ENCODE peak calls at places on chromosomes 6 and 20, in four cellular contexts. R is GM12878, N is IMR-90, G is K562. S is an unnamed sample.

GRCh38 chr6:115982453-115982852 is 78.2 kb downstream of the FRK start:
- DNase-seq in N (no peak), R (no peak), G (no peak), S (no peak)

GRCh38 chr6:83984411-83984810 is 49.2 kb upstream of the MRAP2 start:
- DNase-seq in R (no peak), N (no peak), G (no peak), S (no peak)

GRCh38 chr6:92114797-92115196 is 1304.6 kb downstream of the EPHA7 start:
- DNase-seq in N (no peak), R (no peak), G (no peak), S (no peak)

GRCh38 chr20:5349448-5349847 is 32.7 kb upstream of the PROKR2 start:
- DNase-seq in N (peak), R (no peak), G (no peak), S (peak)

GRCh38 chr6:13615802-13616140 is 636 bp downstream of the NOL7 start:
- DNase-seq in G (peak), R (no peak), N (peak), S (no peak)

GRCh38 chr6:36323062-36323461 is 13.6 kb downstream of the BNIP5 start:
- DNase-seq in R (no peak), G (no peak), N (no peak), S (no peak)

GRCh38 chr6:89035252-89036106 is 45.1 kb upstream of the PNRC1 start:
- DNase-seq in G (peak), R (no peak), N (peak), S (peak)

GRCh38 chr20:18057106-18057993 is at the start of gene OVOL2:
- DNase-seq in G (peak), R (no peak), N (no peak), S (no peak)

GRCh38 chr6:49676671-49677281 is 36.6 kb downstream of the CRISP2 start:
- DNase-seq in G (no peak), R (no peak), N (peak), S (peak)

GRCh38 chr6:136550045-136550329 is 235 bp downstream of the MAP7 start:
- DNase-seq in N (no peak), R (no peak), G (peak), S (no peak)

GRCh38 chr6:137182654-137183073 is 9.2 kb upstream of the IL22RA2 start:
- DNase-seq in N (no peak), R (no peak), G (no peak), S (no peak)

GRCh38 chr20:32203556-32204484 is 3.7 kb downstream of the PLAGL2 start:
- DNase-seq in N (no peak), R (no peak), G (no peak), S (no peak)

GRCh38 chr20:63955281-63955845 is 853 bp downstream of the UCKL1 start:
- DNase-seq in N (no peak), R (no peak), G (peak), S (peak)

GRCh38 chr6:158793432-158793831 is 25.7 kb downstream of the EZR start:
- DNase-seq in N (peak), G (peak), R (no peak), S (peak)

GRCh38 chr6:123316733-123317323 is 319.9 kb downstream of the TRDN start:
- DNase-seq in G (peak), N (peak), R (no peak), S (peak)

GRCh38 chr6:132122176-132122575 is 171.0 kb upstream of the CCN2 start:
- DNase-seq in R (no peak), G (no peak), N (no peak), S (no peak)

GRCh38 chr20:19928379-19929360 is 88.5 kb upstream of the NAA20 start:
- DNase-seq in N (no peak), G (no peak), R (no peak), S (no peak)

GRCh38 chr6:81876977-81877376 is 124.5 kb upstream of the TENT5A start:
- DNase-seq in N (peak), G (no peak), R (no peak), S (no peak)

GRCh38 chr6:125544819-125545218 is 204.6 kb upstream of the HEY2 start:
- DNase-seq in G (no peak), N (no peak), R (no peak), S (no peak)

GRCh38 chr6:42404494-42404893 is 47.2 kb downstream of the TRERF1 start:
- DNase-seq in G (peak), R (no peak), N (peak), S (peak)

DNA sequence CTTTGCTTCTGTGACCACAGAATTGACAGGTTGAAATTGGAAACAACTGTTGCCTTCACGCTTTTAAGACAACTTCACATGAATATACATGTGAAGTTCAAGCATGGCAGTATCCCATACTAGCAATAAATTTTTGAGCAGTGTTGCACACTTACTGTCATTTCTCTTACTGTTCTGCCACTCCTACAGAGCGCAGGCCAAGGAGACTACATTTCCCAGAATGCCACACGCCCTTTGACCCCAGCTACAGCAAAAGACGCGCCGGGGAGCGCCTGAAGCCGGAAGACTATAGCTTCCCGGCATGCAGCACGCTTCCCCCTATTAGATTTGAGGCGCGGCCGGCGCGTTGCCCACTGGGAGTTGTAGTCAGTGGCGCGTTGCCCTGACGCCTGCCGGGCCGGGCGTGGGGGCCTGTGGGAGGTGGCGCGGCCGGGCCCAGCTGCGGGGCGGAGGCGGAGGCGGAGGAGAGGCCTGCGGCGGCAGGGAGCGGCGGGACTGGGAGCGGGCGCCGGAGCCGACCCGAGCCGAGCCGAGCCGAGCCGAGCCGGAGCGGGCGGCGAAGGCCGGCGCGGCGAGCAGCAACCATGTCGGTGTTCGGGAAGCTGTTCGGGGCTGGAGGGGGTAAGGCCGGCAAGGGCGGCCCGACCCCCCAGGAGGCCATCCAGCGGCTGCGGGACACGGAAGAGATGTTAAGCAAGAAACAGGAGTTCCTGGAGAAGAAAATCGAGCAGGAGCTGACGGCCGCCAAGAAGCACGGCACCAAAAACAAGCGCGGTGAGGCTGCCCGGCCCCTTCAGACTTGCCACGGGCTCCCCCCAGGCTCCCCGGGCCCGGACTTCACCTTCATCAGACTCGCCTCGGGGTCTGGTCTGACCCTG is at the start of gene CHMP4B:
- DNase-seq in N (peak), R (peak), G (peak), S (peak)
- H3K4me3 ChIP-seq in N (peak), R (peak), G (peak), S (peak)

GRCh38 chr6:109485536-109485935 is 2.5 kb upstream of the ZBTB24 start:
- DNase-seq in G (no peak), N (no peak), R (no peak), S (no peak)

GRCh38 chr6:109484161-109484560 is 1.1 kb upstream of the ZBTB24 start:
- DNase-seq in N (no peak), G (no peak), R (no peak), S (peak)

GRCh38 chr6:109486068-109486467 is 3.0 kb upstream of the ZBTB24 start:
- DNase-seq in R (no peak), G (no peak), N (no peak), S (no peak)

GRCh38 chr6:109482913-109483743 is at the start of gene ZBTB24:
- DNase-seq in N (peak), G (peak), R (peak), S (peak)

GRCh38 chr6:109483744-109484075 is 691 bp upstream of the ZBTB24 start:
- DNase-seq in G (no peak), R (no peak), N (no peak), S (peak)
- H3K27ac ChIP-seq in G (no peak), R (no peak), N (no peak), S (no peak)

GRCh38 chr20:8246153-8246552 is 114.1 kb downstream of the PLCB1 start:
- DNase-seq in G (no peak), R (no peak), N (no peak), S (no peak)

GRCh38 chr20:8242827-8243764 is 111.0 kb downstream of the PLCB1 start:
- DNase-seq in N (no peak), R (no peak), G (no peak), S (no peak)

GRCh38 chr20:8244637-8245036 is 112.6 kb downstream of the PLCB1 start:
- DNase-seq in N (peak), R (no peak), G (no peak), S (peak)

GRCh38 chr20:8248051-8248450 is 116.0 kb downstream of the PLCB1 start:
- DNase-seq in G (no peak), R (no peak), N (no peak), S (no peak)

GRCh38 chr20:8246701-8247100 is 114.6 kb downstream of the PLCB1 start:
- DNase-seq in G (no peak), R (no peak), N (no peak), S (no peak)
- TF ChIP-seq FOS in G (no peak), R (no peak), N (no peak), S (no peak)

GRCh38 chr20:39412091-39412490 is 449.9 kb downstream of the DHX35 start:
- DNase-seq in R (no peak), G (no peak), N (no peak), S (no peak)
- H3K4me3 ChIP-seq in R (no peak), G (no peak), N (no peak), S (no peak)

GRCh38 chr6:112501705-112502104 is 154.6 kb downstream of the RFPL4B start:
- DNase-seq in R (no peak), G (no peak), N (peak), S (peak)

GRCh38 chr6:112502348-112503130 is 155.4 kb downstream of the RFPL4B start:
- DNase-seq in N (peak), G (no peak), R (no peak), S (peak)

DNA sequence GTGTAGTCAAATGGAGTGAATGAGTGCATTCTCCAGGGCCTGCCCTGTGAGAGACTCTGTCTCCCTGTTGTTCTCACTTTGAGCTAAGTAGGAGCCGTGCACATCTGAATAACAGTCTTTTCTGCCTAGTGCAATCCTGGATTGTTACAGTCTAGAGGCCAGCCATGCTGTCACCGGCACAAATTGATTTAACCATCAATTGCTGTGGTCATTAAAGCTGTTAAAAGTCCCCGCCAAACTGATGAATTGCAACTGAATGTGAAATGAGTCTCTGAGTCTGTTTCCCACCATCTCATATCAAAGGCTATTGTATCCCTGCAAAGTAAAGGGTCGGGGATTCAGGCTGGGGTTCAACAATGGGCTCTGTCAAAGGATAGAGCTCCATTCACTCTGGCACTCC is 156.1 kb downstream of the RFPL4B start:
- DNase-seq in G (no peak), N (no peak), R (no peak), S (peak)
- H3K27ac ChIP-seq in G (no peak), N (no peak), R (no peak), S (no peak)

DNA sequence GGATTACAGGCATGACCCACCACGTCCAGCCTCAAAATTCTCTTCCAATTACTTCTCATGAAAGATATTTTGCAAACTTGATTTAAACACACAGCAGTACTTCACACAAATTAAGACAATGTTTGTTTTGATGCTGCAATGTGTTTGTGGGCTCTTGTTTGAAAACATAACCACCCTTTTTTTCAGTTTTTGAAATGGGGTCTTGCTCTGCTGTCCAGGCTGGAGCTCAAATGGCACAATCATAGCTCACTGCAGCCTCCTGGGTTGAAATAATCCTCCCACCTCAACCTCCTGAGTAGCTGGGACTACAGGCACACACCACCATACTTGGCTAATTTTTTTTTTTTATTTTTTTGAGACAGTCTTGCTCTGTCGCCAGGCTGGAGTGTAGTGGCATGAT is 31.0 kb downstream of the STAU1 start:
- DNase-seq in G (no peak), R (no peak), N (no peak), S (no peak)
- TF ChIP-seq FOS in G (no peak), R (no peak), N (no peak), S (no peak)

GRCh38 chr6:28737750-28738395 is 185.9 kb downstream of the TRIM27 start:
- DNase-seq in N (no peak), G (peak), R (no peak), S (no peak)
- H3K4me3 ChIP-seq in N (no peak), G (peak), R (no peak), S (no peak)

GRCh38 chr6:168599118-168599494 is 158.1 kb downstream of the SMOC2 start:
- DNase-seq in G (no peak), R (no peak), N (no peak), S (no peak)
- H3K27ac ChIP-seq in G (no peak), R (no peak), N (no peak), S (no peak)

DNA sequence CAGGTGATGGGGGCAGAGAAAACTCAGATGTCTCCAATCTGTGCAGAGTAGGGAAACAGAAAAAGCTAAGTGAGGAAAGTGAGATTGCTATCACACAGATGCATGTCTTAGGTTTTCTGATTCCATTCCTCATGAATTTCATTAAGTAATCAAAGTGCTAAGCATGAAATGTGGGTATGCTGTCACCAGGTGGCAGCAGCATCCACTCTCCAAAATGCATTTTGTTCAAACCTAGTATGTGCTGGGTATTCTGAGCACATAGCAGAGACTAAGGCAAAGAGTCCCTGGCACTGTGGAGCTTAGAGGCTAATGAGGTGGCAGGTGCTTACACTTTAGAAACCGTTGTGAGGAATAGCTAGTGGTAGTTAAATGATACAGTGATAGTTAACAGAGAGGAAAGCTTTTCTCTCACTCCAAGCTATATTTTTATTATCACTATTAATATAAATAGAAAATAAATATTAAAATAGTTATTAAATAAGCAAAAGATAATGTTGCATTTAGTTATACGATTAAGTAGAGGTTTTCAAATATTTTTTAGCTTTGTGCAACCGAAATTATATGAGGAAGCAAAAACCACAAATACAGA is 179.5 kb downstream of the CDH26 start:
- DNase-seq in G (peak), N (peak), R (no peak), S (no peak)
- TF ChIP-seq FOS in G (no peak), N (no peak), R (no peak), S (no peak)

GRCh38 chr6:108454356-108454755 is 106.4 kb upstream of the FOXO3 start:
- DNase-seq in G (no peak), N (no peak), R (no peak), S (peak)

GRCh38 chr6:108452725-108453195 is 108.0 kb upstream of the FOXO3 start:
- DNase-seq in R (no peak), G (no peak), N (peak), S (peak)

GRCh38 chr6:108455688-108456087 is 105.0 kb upstream of the FOXO3 start:
- DNase-seq in G (no peak), R (no peak), N (no peak), S (no peak)

GRCh38 chr6:108448481-108448880 is 112.2 kb upstream of the FOXO3 start:
- DNase-seq in G (no peak), R (no peak), N (no peak), S (peak)

GRCh38 chr6:108453601-108454157 is 107.0 kb upstream of the FOXO3 start:
- DNase-seq in R (no peak), N (peak), G (no peak), S (peak)
- H3K4me3 ChIP-seq in R (no peak), N (no peak), G (no peak), S (peak)

S was measured in endothelial cell of umbilical vein.